ENCODE peak calls at places on chromosomes 5 and 9, in eight cellular contexts. One of them, this sample, is unnamed.
A peak's percentile ranks its signal among the peaks of the same experiment; 100 is the strongest.

GRCh38 chr5:154740483-154740882 is 14.7 kb upstream of the LARP1 start:
- DNase-seq in cardiac fibroblast: peak; percentile 62
- DNase-seq in NCI-H2029: no peak
- DNase-seq in colonic mucosa: peak; percentile 32
- DNase-seq in right lobe of liver: peak; percentile 80
- DNase-seq in NCI-H1092: no peak
- DNase-seq in stimulated activated CD4-positive, alpha-beta T cell treated with anti-CD3 and anti-CD28 coated beads, Interleukin-2, amount 100 ng/mL, for 48 hours: no peak
- DNase-seq in CD4-positive, CD25-positive, alpha-beta regulatory T cell: no peak
- DNase-seq in this sample: no peak

GRCh38 chr5:97488126-97488668 is 305.1 kb upstream of the RIOK2 start:
- DNase-seq in cardiac fibroblast: no peak
- DNase-seq in NCI-H2029: no peak
- DNase-seq in colonic mucosa: no peak
- DNase-seq in right lobe of liver: peak; percentile 10
- DNase-seq in NCI-H1092: no peak
- DNase-seq in stimulated activated CD4-positive, alpha-beta T cell treated with anti-CD3 and anti-CD28 coated beads, Interleukin-2, amount 100 ng/mL, for 48 hours: no peak
- DNase-seq in CD4-positive, CD25-positive, alpha-beta regulatory T cell: no peak
- DNase-seq in this sample: no peak

GRCh38 chr5:171288066-171288465 is 21.0 kb upstream of the TLX3 start:
- DNase-seq in cardiac fibroblast: no peak
- DNase-seq in NCI-H2029: no peak
- DNase-seq in colonic mucosa: no peak
- DNase-seq in right lobe of liver: no peak
- DNase-seq in NCI-H1092: no peak
- DNase-seq in stimulated activated CD4-positive, alpha-beta T cell treated with anti-CD3 and anti-CD28 coated beads, Interleukin-2, amount 100 ng/mL, for 48 hours: no peak
- DNase-seq in CD4-positive, CD25-positive, alpha-beta regulatory T cell: no peak
- DNase-seq in this sample: no peak

GRCh38 chr5:75681125-75681830 is 36.0 kb downstream of the POC5 start:
- DNase-seq in cardiac fibroblast: peak; percentile 66
- DNase-seq in NCI-H2029: no peak
- DNase-seq in colonic mucosa: no peak
- DNase-seq in right lobe of liver: no peak
- DNase-seq in NCI-H1092: peak; percentile 3
- DNase-seq in stimulated activated CD4-positive, alpha-beta T cell treated with anti-CD3 and anti-CD28 coated beads, Interleukin-2, amount 100 ng/mL, for 48 hours: no peak
- DNase-seq in CD4-positive, CD25-positive, alpha-beta regulatory T cell: peak; percentile 44
- DNase-seq in this sample: no peak

GRCh38 chr9:114932502-114932901 is 2.1 kb upstream of the TNFSF8 start:
- DNase-seq in cardiac fibroblast: no peak
- DNase-seq in NCI-H2029: no peak
- DNase-seq in colonic mucosa: no peak
- DNase-seq in right lobe of liver: no peak
- DNase-seq in NCI-H1092: no peak
- DNase-seq in stimulated activated CD4-positive, alpha-beta T cell treated with anti-CD3 and anti-CD28 coated beads, Interleukin-2, amount 100 ng/mL, for 48 hours: no peak
- DNase-seq in CD4-positive, CD25-positive, alpha-beta regulatory T cell: no peak
- DNase-seq in this sample: no peak

GRCh38 chr5:146965781-146966659 is 87.5 kb upstream of the PPP2R2B start:
- DNase-seq in cardiac fibroblast: peak; percentile 85
- DNase-seq in NCI-H2029: peak; percentile 83
- DNase-seq in colonic mucosa: peak; percentile 58
- DNase-seq in right lobe of liver: no peak
- DNase-seq in NCI-H1092: peak; percentile 71
- DNase-seq in stimulated activated CD4-positive, alpha-beta T cell treated with anti-CD3 and anti-CD28 coated beads, Interleukin-2, amount 100 ng/mL, for 48 hours: peak; percentile 59
- DNase-seq in CD4-positive, CD25-positive, alpha-beta regulatory T cell: peak; percentile 57
- DNase-seq in this sample: peak; percentile 18

GRCh38 chr5:97266576-97266975 is 83.5 kb upstream of the RIOK2 start:
- DNase-seq in cardiac fibroblast: peak; percentile 32
- DNase-seq in NCI-H2029: no peak
- DNase-seq in colonic mucosa: peak; percentile 20
- DNase-seq in right lobe of liver: no peak
- DNase-seq in NCI-H1092: no peak
- DNase-seq in stimulated activated CD4-positive, alpha-beta T cell treated with anti-CD3 and anti-CD28 coated beads, Interleukin-2, amount 100 ng/mL, for 48 hours: no peak
- DNase-seq in CD4-positive, CD25-positive, alpha-beta regulatory T cell: no peak
- DNase-seq in this sample: no peak

GRCh38 chr9:105658351-105658750 is 3.9 kb upstream of the TAL2 start:
- DNase-seq in cardiac fibroblast: no peak
- DNase-seq in NCI-H2029: no peak
- DNase-seq in colonic mucosa: no peak
- DNase-seq in right lobe of liver: no peak
- DNase-seq in NCI-H1092: no peak
- DNase-seq in stimulated activated CD4-positive, alpha-beta T cell treated with anti-CD3 and anti-CD28 coated beads, Interleukin-2, amount 100 ng/mL, for 48 hours: no peak
- DNase-seq in CD4-positive, CD25-positive, alpha-beta regulatory T cell: no peak
- DNase-seq in this sample: no peak

GRCh38 chr9:18826248-18826647 is 206.8 kb downstream of the SAXO1 start:
- DNase-seq in cardiac fibroblast: no peak
- DNase-seq in NCI-H2029: peak; percentile 46
- DNase-seq in colonic mucosa: no peak
- DNase-seq in right lobe of liver: no peak
- DNase-seq in NCI-H1092: peak; percentile 37
- DNase-seq in stimulated activated CD4-positive, alpha-beta T cell treated with anti-CD3 and anti-CD28 coated beads, Interleukin-2, amount 100 ng/mL, for 48 hours: no peak
- DNase-seq in CD4-positive, CD25-positive, alpha-beta regulatory T cell: no peak
- DNase-seq in this sample: no peak

GRCh38 chr5:151719228-151719861 is 32.6 kb upstream of the SPARC start:
- DNase-seq in cardiac fibroblast: peak; percentile 82
- DNase-seq in NCI-H2029: peak; percentile 17
- DNase-seq in colonic mucosa: peak; percentile 45
- DNase-seq in right lobe of liver: no peak
- DNase-seq in NCI-H1092: no peak
- DNase-seq in stimulated activated CD4-positive, alpha-beta T cell treated with anti-CD3 and anti-CD28 coated beads, Interleukin-2, amount 100 ng/mL, for 48 hours: peak; percentile 24
- DNase-seq in CD4-positive, CD25-positive, alpha-beta regulatory T cell: no peak
- DNase-seq in this sample: no peak

GRCh38 chr5:51382759-51383493 is at the start of gene ISL1:
- DNase-seq in cardiac fibroblast: peak; percentile 42
- DNase-seq in NCI-H2029: peak; percentile 67
- DNase-seq in colonic mucosa: peak; percentile 84
- DNase-seq in right lobe of liver: no peak
- DNase-seq in NCI-H1092: peak; percentile 88
- DNase-seq in stimulated activated CD4-positive, alpha-beta T cell treated with anti-CD3 and anti-CD28 coated beads, Interleukin-2, amount 100 ng/mL, for 48 hours: no peak
- DNase-seq in CD4-positive, CD25-positive, alpha-beta regulatory T cell: no peak
- DNase-seq in this sample: no peak

GRCh38 chr5:153959134-153959957 is 79.4 kb downstream of the FAM114A2 start:
- DNase-seq in cardiac fibroblast: peak; percentile 16
- DNase-seq in NCI-H2029: no peak
- DNase-seq in colonic mucosa: no peak
- DNase-seq in right lobe of liver: no peak
- DNase-seq in NCI-H1092: no peak
- DNase-seq in stimulated activated CD4-positive, alpha-beta T cell treated with anti-CD3 and anti-CD28 coated beads, Interleukin-2, amount 100 ng/mL, for 48 hours: no peak
- DNase-seq in CD4-positive, CD25-positive, alpha-beta regulatory T cell: no peak
- DNase-seq in this sample: no peak

GRCh38 chr5:125470503-125470902 is 724.1 kb upstream of the ZNF608 start:
- DNase-seq in cardiac fibroblast: no peak
- DNase-seq in NCI-H2029: no peak
- DNase-seq in colonic mucosa: no peak
- DNase-seq in right lobe of liver: no peak
- DNase-seq in NCI-H1092: no peak
- DNase-seq in stimulated activated CD4-positive, alpha-beta T cell treated with anti-CD3 and anti-CD28 coated beads, Interleukin-2, amount 100 ng/mL, for 48 hours: no peak
- DNase-seq in CD4-positive, CD25-positive, alpha-beta regulatory T cell: no peak
- DNase-seq in this sample: no peak

GRCh38 chr5:39624890-39625289 is 200.1 kb upstream of the DAB2 start:
- DNase-seq in cardiac fibroblast: no peak
- DNase-seq in NCI-H2029: no peak
- DNase-seq in colonic mucosa: no peak
- DNase-seq in right lobe of liver: no peak
- DNase-seq in NCI-H1092: no peak
- DNase-seq in stimulated activated CD4-positive, alpha-beta T cell treated with anti-CD3 and anti-CD28 coated beads, Interleukin-2, amount 100 ng/mL, for 48 hours: no peak
- DNase-seq in CD4-positive, CD25-positive, alpha-beta regulatory T cell: no peak
- DNase-seq in this sample: no peak